ENCODE peak calls at places on chromosomes 5 and 9, in ten cellular contexts. O is fibroblast of mammary gland, C is globus pallidus, N is cardiac septum, D is stomach, M is amniotic stem cell, K is NCI-H1930, S is AG08396, G is left cardiac atrium, A is DMS53. T is an unnamed sample.

GRCh38 chr5:176501333-176501732 is 35.9 kb downstream of the RNF44 start:
- DNase-seq in O (peak), C (no peak), N (no peak), D (no peak), M (peak), K (no peak), S (peak), G (no peak), A (no peak), T (no peak)

GRCh38 chr5:107739661-107740060 is 68.9 kb upstream of the EFNA5 start:
- DNase-seq in O (no peak), C (no peak), N (no peak), D (peak), M (no peak), K (no peak), S (no peak), G (no peak), A (no peak), T (no peak)

GRCh38 chr5:66415208-66415607 is 181.0 kb upstream of the MAST4 start:
- DNase-seq in O (peak), C (no peak), N (no peak), D (no peak), M (no peak), K (no peak), S (no peak), G (no peak), A (peak), T (no peak)

GRCh38 chr5:130796902-130797301 is 368.2 kb downstream of the HINT1 start:
- DNase-seq in O (no peak), C (no peak), N (no peak), D (no peak), M (no peak), K (no peak), S (no peak), G (no peak), A (no peak), T (no peak)

GRCh38 chr9:98607787-98608186 is 100.9 kb downstream of the GABBR2 start:
- DNase-seq in O (peak), C (no peak), N (no peak), D (no peak), M (no peak), K (no peak), S (peak), G (no peak), A (no peak), T (no peak)

GRCh38 chr5:150209020-150209635 is 19.3 kb downstream of the SLC6A7 start:
- DNase-seq in O (peak), C (no peak), N (no peak), D (no peak), M (no peak), K (no peak), S (no peak), G (no peak), A (peak), T (no peak)

GRCh38 chr9:78023003-78023741 is 8.4 kb downstream of the GNAQ start:
- DNase-seq in O (peak), C (no peak), N (no peak), D (peak), M (no peak), K (no peak), S (peak), G (no peak), A (no peak), T (no peak)

GRCh38 chr9:117903453-117903852 is 199.2 kb downstream of the TLR4 start:
- DNase-seq in O (no peak), C (no peak), N (no peak), D (no peak), M (no peak), K (no peak), S (no peak), G (no peak), A (no peak), T (no peak)

GRCh38 chr5:109942646-109943045 is 252.9 kb downstream of the MAN2A1 start:
- DNase-seq in O (no peak), C (no peak), N (no peak), D (no peak), M (no peak), K (no peak), S (no peak), G (no peak), A (no peak), T (no peak)

T was measured in activated B cell treated with CpG ODN at 0.5 μM for 24 hours.